ENCODE peak calls at places on chromosomes 3 and 15, in six cellular contexts. B is NCI-H1092 treated with DMSO at 0.1 percent for 48 hours; D is EH; G is activated naive CD8-positive, alpha-beta T cell treated with anti-CD3 and anti-CD28 coated beads, Interleukin-2, amount 50 U/mL, for 24 hours; N is BE2C; S is CD8-positive, alpha-beta memory T cell. O is an unnamed sample.
A peak's percentile ranks its signal among the peaks of the same experiment; 100 is the strongest.

GRCh38 chr15:76209948-76210347 is 101.3 kb downstream of the ETFA start:
- DNase-seq in B (no peak), D (no peak), G (no peak), N (no peak), S (no peak), O (no peak)

GRCh38 chr15:69132935-69133861 is 27.2 kb upstream of the GLCE start:
- DNase-seq in B (no peak), D (peak; percentile 58), G (no peak), N (peak; percentile 73), S (no peak), O (peak; percentile 30)

GRCh38 chr3:74531491-74531890 is 83.0 kb downstream of the CNTN3 start:
- DNase-seq in B (no peak), D (peak; percentile 30), G (no peak), N (no peak), S (no peak), O (no peak)

GRCh38 chr3:171317133-171317532 is 143.1 kb downstream of the TNIK start:
- DNase-seq in B (peak; percentile 13), D (peak; percentile 16), G (no peak), N (peak; percentile 79), S (no peak), O (no peak)

GRCh38 chr15:89371145-89372044 is 36.8 kb upstream of the POLG start:
- DNase-seq in B (no peak), D (peak; percentile 23), G (no peak), N (no peak), S (no peak), O (no peak)

GRCh38 chr3:72177075-72178050 is 392.4 kb upstream of the PROK2 start:
- DNase-seq in B (no peak), D (peak; percentile 70), G (no peak), N (peak; percentile 52), S (no peak), O (no peak)

GRCh38 chr3:122149228-122149627 is 34.2 kb upstream of the CASR start:
- DNase-seq in B (no peak), D (no peak), G (no peak), N (no peak), S (no peak), O (no peak)

GRCh38 chr3:170988378-170988777 is 38.1 kb downstream of the SLC2A2 start:
- DNase-seq in B (no peak), D (no peak), G (no peak), N (no peak), S (no peak), O (no peak)

GRCh38 chr3:53255360-53255774 is 455 bp downstream of the TKT start:
- DNase-seq in B (peak; percentile 60), D (no peak), G (peak; percentile 53), N (no peak), S (peak; percentile 23), O (no peak)

GRCh38 chr3:147356909-147357733 is 49.2 kb downstream of the ZIC4 start:
- DNase-seq in B (no peak), D (no peak), G (no peak), N (no peak), S (no peak), O (peak; percentile 55)

GRCh38 chr3:115698851-115699535 is 75.7 kb downstream of the GAP43 start:
- DNase-seq in B (peak; percentile 25), D (no peak), G (no peak), N (peak; percentile 70), S (no peak), O (peak; percentile 28)

GRCh38 chr15:77025941-77026411 is 31.1 kb downstream of the PSTPIP1 start:
- DNase-seq in B (no peak), D (no peak), G (no peak), N (no peak), S (no peak), O (no peak)

GRCh38 chr3:11371758-11372157 is 99.6 kb downstream of the ATG7 start:
- DNase-seq in B (peak; percentile 52), D (no peak), G (no peak), N (no peak), S (no peak), O (no peak)

GRCh38 chr3:51687472-51688205 is 16.6 kb downstream of the TEX264 start:
- DNase-seq in B (no peak), D (peak; percentile 87), G (no peak), N (no peak), S (no peak), O (no peak)

GRCh38 chr3:141782386-141782932 is 19.3 kb downstream of the GRK7 start:
- DNase-seq in B (no peak), D (no peak), G (no peak), N (no peak), S (no peak), O (no peak)

GRCh38 chr3:158330820-158331219 is 220.9 kb downstream of the RSRC1 start:
- DNase-seq in B (no peak), D (peak; percentile 35), G (no peak), N (no peak), S (no peak), O (no peak)

GRCh38 chr3:24235121-24235520 is 259.5 kb downstream of the THRB start:
- DNase-seq in B (no peak), D (no peak), G (no peak), N (no peak), S (no peak), O (no peak)

GRCh38 chr3:171284308-171285075 is 175.7 kb downstream of the TNIK start:
- DNase-seq in B (no peak), D (peak; percentile 97), G (no peak), N (no peak), S (no peak), O (peak; percentile 3)

GRCh38 chr15:33737687-33738606 is 230.3 kb upstream of the CHRM5 start:
- DNase-seq in B (peak; percentile 5), D (peak; percentile 45), G (peak; percentile 52), N (peak; percentile 52), S (peak; percentile 3), O (peak; percentile 71)